ENCODE peak calls at places on chromosomes 6 and 20, in eight cellular contexts. A is SK-N-SH; V is A549; I is HFFc6; O is choroid plexus epithelial cell; G is CD4-positive, alpha-beta T cell; X is GM13976; J is foreskin fibroblast. T is an unnamed sample.

GRCh38 chr6:147508073-147508870 is at the start of gene SAMD5:
- DNase-seq in A (peak; percentile 53), V (peak; percentile 62), I (peak; percentile 4), O (peak; percentile 69), G (no peak), X (peak; percentile 53), J (peak; percentile 67), T (peak; percentile 35)

GRCh38 chr6:34676140-34676539 is 20.4 kb downstream of the ILRUN start:
- DNase-seq in A (no peak), V (no peak), I (no peak), O (no peak), G (no peak), X (no peak), J (no peak), T (no peak)

GRCh38 chr6:55198708-55199107 is 24.4 kb downstream of the HCRTR2 start:
- DNase-seq in A (no peak), V (no peak), I (no peak), O (no peak), G (no peak), X (no peak), J (no peak), T (no peak)

GRCh38 chr6:166956444-166957086 is at the start of gene RNASET2:
- DNase-seq in A (peak; percentile 98), V (peak; percentile 79), I (peak; percentile 89), O (peak; percentile 92), G (peak; percentile 100), X (peak; percentile 94), J (peak; percentile 91), T (peak; percentile 75)

GRCh38 chr20:53847118-53847842 is 223.1 kb downstream of the BCAS1 start:
- DNase-seq in A (no peak), V (no peak), I (no peak), O (no peak), G (no peak), X (no peak), J (no peak), T (no peak)

GRCh38 chr20:33675127-33675954 is 1.1 kb upstream of the NECAB3 start:
- DNase-seq in A (no peak), V (no peak), I (no peak), O (peak; percentile 51), G (no peak), X (no peak), J (no peak), T (peak; percentile 28)

GRCh38 chr20:46031701-46032254 is 2.8 kb downstream of the SLC12A5 start:
- DNase-seq in A (peak; percentile 91), V (no peak), I (no peak), O (no peak), G (no peak), X (no peak), J (no peak), T (no peak)

GRCh38 chr20:57658447-57659130 is 38.4 kb upstream of the ZBP1 start:
- DNase-seq in A (peak; percentile 23), V (no peak), I (no peak), O (no peak), G (no peak), X (peak; percentile 39), J (no peak), T (no peak)

GRCh38 chr20:6045566-6045965 is 8.3 kb downstream of the LRRN4 start:
- DNase-seq in A (no peak), V (no peak), I (no peak), O (peak; percentile 60), G (no peak), X (no peak), J (peak; percentile 18), T (no peak)

GRCh38 chr20:33859157-33859695 is 48.1 kb downstream of the CHMP4B start:
- DNase-seq in A (no peak), V (peak; percentile 39), I (no peak), O (peak; percentile 63), G (peak; percentile 53), X (no peak), J (no peak), T (peak; percentile 35)

GRCh38 chr6:3031857-3032256 is 32.2 kb downstream of the NQO2 start:
- DNase-seq in A (no peak), V (no peak), I (no peak), O (no peak), G (peak; percentile 43), X (no peak), J (no peak), T (no peak)
- TF ChIP-seq CTCF in A (no peak), V (no peak), I (no peak), O (no peak), G (no peak), X (no peak), J (no peak), T (no peak)

GRCh38 chr20:55086421-55086820 is 611.0 kb downstream of the DOK5 start:
- DNase-seq in A (no peak), V (no peak), I (no peak), O (no peak), G (no peak), X (no peak), J (no peak), T (no peak)
- TF ChIP-seq CTCF in A (no peak), V (no peak), I (no peak), O (no peak), G (no peak), X (no peak), J (no peak), T (no peak)

DNA sequence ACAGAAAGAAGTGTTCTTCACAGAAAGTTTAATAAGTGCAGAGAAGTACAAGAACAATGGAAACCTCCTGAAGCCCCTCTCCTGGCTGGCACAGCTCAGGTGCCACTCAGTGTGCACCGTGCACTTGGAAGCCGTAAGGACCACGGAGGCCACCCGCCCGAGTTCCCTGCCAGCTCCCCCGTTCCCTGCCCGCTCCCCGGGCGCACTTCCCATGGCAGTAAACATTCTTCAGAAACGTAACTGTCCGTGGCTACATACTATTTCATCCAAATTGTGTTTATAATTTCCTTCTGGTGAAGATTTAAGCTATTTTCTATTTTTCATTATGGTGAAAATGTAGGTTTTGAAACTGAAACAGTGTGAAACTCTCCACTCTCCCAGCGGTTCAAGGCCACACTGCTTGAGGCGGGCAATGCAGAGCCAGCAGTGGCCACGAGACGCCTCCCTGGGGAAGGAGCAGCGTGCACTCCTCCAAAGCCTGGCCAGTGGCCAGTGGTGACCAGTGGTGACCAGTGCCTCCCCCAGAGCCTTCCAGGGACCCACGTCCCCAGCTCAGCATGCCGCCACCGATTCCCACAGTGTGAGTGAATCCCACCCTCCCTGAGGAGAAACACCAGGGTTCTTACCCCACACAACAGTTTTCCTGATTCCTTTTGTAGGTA is 46.4 kb downstream of the TAF4 start:
- DNase-seq in A (no peak), V (no peak), I (no peak), O (no peak), G (no peak), X (no peak), J (no peak), T (no peak)
- TF ChIP-seq CTCF in A (no peak), V (no peak), I (no peak), O (no peak), G (no peak), X (no peak), J (no peak), T (no peak)

GRCh38 chr20:37492096-37492625 is 28.9 kb upstream of the NNAT start:
- DNase-seq in A (no peak), V (no peak), I (no peak), O (no peak), G (no peak), X (no peak), J (no peak), T (no peak)

GRCh38 chr20:37494796-37495195 is 26.3 kb upstream of the NNAT start:
- DNase-seq in A (no peak), V (no peak), I (no peak), O (no peak), G (peak; percentile 11), X (no peak), J (no peak), T (no peak)

GRCh38 chr20:37490670-37491350 is 30.2 kb upstream of the NNAT start:
- DNase-seq in A (no peak), V (no peak), I (no peak), O (no peak), G (no peak), X (no peak), J (no peak), T (no peak)

GRCh38 chr20:37494301-37494700 is 26.7 kb upstream of the NNAT start:
- DNase-seq in A (no peak), V (no peak), I (no peak), O (no peak), G (no peak), X (no peak), J (no peak), T (no peak)

GRCh38 chr20:37492945-37493344 is 28.1 kb upstream of the NNAT start:
- DNase-seq in A (no peak), V (no peak), I (no peak), O (no peak), G (no peak), X (no peak), J (no peak), T (no peak)
- TF ChIP-seq CTCF in A (no peak), V (no peak), I (no peak), O (no peak), G (no peak), X (no peak), J (no peak), T (no peak)

GRCh38 chr6:51396583-51396982 is 577.9 kb downstream of the TFAP2B start:
- DNase-seq in A (no peak), V (no peak), I (no peak), O (no peak), G (no peak), X (no peak), J (no peak), T (no peak)

GRCh38 chr6:51398064-51398740 is 579.5 kb downstream of the TFAP2B start:
- DNase-seq in A (no peak), V (no peak), I (no peak), O (no peak), G (no peak), X (no peak), J (no peak), T (no peak)

GRCh38 chr6:51394061-51394460 is 575.4 kb downstream of the TFAP2B start:
- DNase-seq in A (no peak), V (no peak), I (no peak), O (no peak), G (no peak), X (no peak), J (no peak), T (no peak)

DNA sequence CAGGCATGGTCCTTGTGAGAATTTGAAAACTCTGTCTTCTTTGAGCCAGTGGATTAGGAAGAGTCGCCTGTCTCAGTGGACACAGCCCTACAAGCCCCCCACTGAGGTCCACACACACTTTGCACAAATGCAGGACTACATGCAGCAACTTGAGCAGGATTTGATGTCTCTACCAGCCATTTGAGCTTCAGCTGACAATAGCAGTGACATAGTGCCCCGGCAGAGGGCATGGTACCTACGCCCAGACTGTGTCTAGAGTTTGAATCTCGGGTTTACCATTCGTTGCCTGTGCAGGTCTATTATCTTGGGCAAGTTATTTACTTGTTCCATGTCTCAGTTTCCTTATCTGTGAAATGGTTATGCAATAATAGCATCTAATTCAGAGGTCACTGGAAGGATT is 580.1 kb downstream of the TFAP2B start:
- DNase-seq in A (no peak), V (no peak), I (no peak), O (no peak), G (no peak), X (no peak), J (no peak), T (no peak)
- TF ChIP-seq CTCF in A (no peak), V (no peak), I (no peak), O (no peak), G (no peak), X (no peak), J (no peak), T (no peak)

T was measured in fibroblast of the aortic adventitia.